ENCODE peak calls at places on chromosomes 3 and 15, in six cellular contexts. B is hypothalamus; V is endothelial cell of umbilical vein; Y is HFFc6; J is osteocyte; I is activated CD4-positive, CD25-positive, alpha-beta regulatory T cell. M is an unnamed sample.

GRCh38 chr15:68819451-68820204 is 1.1 kb downstream of the ANP32A start:
- DNase-seq in B (no peak), I (no peak), V (peak), Y (peak), J (peak), M (no peak)

GRCh38 chr15:48415036-48415886 is 84.0 kb downstream of the DUT start:
- DNase-seq in I (no peak), J (no peak), B (no peak), Y (peak), V (peak), M (no peak)

GRCh38 chr15:69893863-69894262 is 203.9 kb downstream of the TLE3 start:
- DNase-seq in V (no peak), Y (peak), I (no peak), B (peak), J (no peak), M (no peak)

GRCh38 chr3:192887047-192887446 is 30.6 kb downstream of the MB21D2 start:
- DNase-seq in Y (no peak), B (no peak), I (no peak), V (peak), J (no peak), M (no peak)

GRCh38 chr3:186277268-186277909 is 84.6 kb downstream of the DGKG start:
- DNase-seq in V (peak), J (no peak), I (no peak), Y (peak), B (no peak), M (no peak)

GRCh38 chr3:42336103-42336502 is 70.1 kb upstream of the CCK start:
- DNase-seq in V (no peak), Y (no peak), I (no peak), J (no peak), B (no peak), M (no peak)

GRCh38 chr3:64105816-64106215 is 82.5 kb upstream of the PSMD6 start:
- DNase-seq in J (no peak), I (no peak), B (no peak), V (no peak), Y (no peak), M (no peak)

GRCh38 chr15:96027501-96027900 is 303.0 kb upstream of the NR2F2 start:
- DNase-seq in I (no peak), B (no peak), J (no peak), V (no peak), Y (no peak), M (no peak)

GRCh38 chr3:73546961-73547360 is 77.8 kb downstream of the PDZRN3 start:
- DNase-seq in J (no peak), V (no peak), Y (peak), I (no peak), B (no peak), M (no peak)

GRCh38 chr15:34043391-34043790 is 4.4 kb upstream of the AVEN start:
- DNase-seq in Y (no peak), V (no peak), J (no peak), B (no peak), I (no peak), M (no peak)

GRCh38 chr3:133136114-133137041 is 98.2 kb downstream of the TMEM108 start:
- DNase-seq in J (no peak), I (no peak), V (no peak), Y (no peak), B (no peak), M (no peak)

GRCh38 chr3:119227064-119227850 is 13.4 kb downstream of the B4GALT4 start:
- DNase-seq in J (no peak), I (no peak), B (no peak), V (no peak), Y (no peak), M (no peak)

GRCh38 chr15:76330281-76330680 is 6.3 kb upstream of the ISL2 start:
- DNase-seq in Y (peak), J (peak), B (no peak), I (no peak), V (peak), M (no peak)

GRCh38 chr15:35471024-35471423 is 74.9 kb downstream of the DPH6 start:
- DNase-seq in I (no peak), B (no peak), V (no peak), J (no peak), Y (no peak), M (no peak)

GRCh38 chr3:98962189-98962930 is 60.9 kb upstream of the DCBLD2 start:
- DNase-seq in I (no peak), J (no peak), V (peak), Y (peak), B (no peak), M (peak)

GRCh38 chr15:28002867-28003266 is 96.2 kb downstream of the OCA2 start:
- DNase-seq in V (no peak), B (no peak), I (no peak), Y (no peak), J (peak), M (no peak)

GRCh38 chr3:46693038-46693896 is at the start of gene ALS2CL:
- DNase-seq in V (peak), B (peak), Y (no peak), I (peak), J (no peak), M (no peak)

GRCh38 chr15:89356634-89357298 is 22.1 kb upstream of the POLG start:
- DNase-seq in Y (no peak), V (no peak), B (no peak), J (no peak), I (no peak), M (no peak)

GRCh38 chr15:37007301-37007700 is 93.0 kb downstream of the MEIS2 start:
- DNase-seq in V (no peak), B (no peak), J (no peak), Y (no peak), I (no peak), M (no peak)

GRCh38 chr3:134373278-134373941 is 837 bp downstream of the AMOTL2 start:
- DNase-seq in I (no peak), B (peak), V (peak), J (peak), Y (peak), M (peak)

GRCh38 chr15:48086582-48086981 is 34.2 kb upstream of the SLC24A5 start:
- DNase-seq in V (no peak), B (no peak), I (no peak), Y (no peak), J (no peak), M (no peak)

GRCh38 chr15:70061696-70062270 is 35.9 kb downstream of the TLE3 start:
- DNase-seq in Y (no peak), V (no peak), B (no peak), J (no peak), I (no peak), M (no peak)

GRCh38 chr3:50010959-50011358 is 71.0 kb downstream of the RBM6 start:
- DNase-seq in I (no peak), Y (peak), V (no peak), J (no peak), B (no peak), M (no peak)

GRCh38 chr15:39153058-39153457 is 427.8 kb upstream of the THBS1 start:
- DNase-seq in I (no peak), V (no peak), Y (no peak), B (no peak), J (no peak), M (no peak)

GRCh38 chr3:158718490-158719170 is 13.6 kb downstream of the RARRES1 start:
- DNase-seq in J (no peak), V (peak), B (no peak), Y (peak), I (no peak), M (peak)

GRCh38 chr3:169812124-169812843 is 386 bp upstream of the LRRIQ4 start:
- DNase-seq in B (peak), I (no peak), V (peak), Y (peak), J (peak), M (no peak)

GRCh38 chr3:124057453-124057852 is 65.5 kb upstream of the ROPN1 start:
- DNase-seq in J (no peak), V (no peak), I (no peak), B (peak), Y (no peak), M (no peak)

GRCh38 chr3:129001817-129002572 is 891 bp downstream of the EFCC1 start:
- DNase-seq in I (no peak), V (peak), Y (no peak), J (no peak), B (no peak), M (no peak)

GRCh38 chr3:56933803-56934202 is 126.7 kb upstream of the SPATA12 start:
- DNase-seq in V (no peak), Y (no peak), B (no peak), I (no peak), J (no peak), M (no peak)

GRCh38 chr15:100495861-100496260 is 32.9 kb downstream of the CERS3 start:
- DNase-seq in I (no peak), Y (no peak), V (no peak), B (no peak), J (no peak), M (no peak)

GRCh38 chr3:128625409-128625945 is 25.1 kb downstream of the RPN1 start:
- DNase-seq in B (no peak), V (no peak), J (no peak), Y (no peak), I (no peak), M (no peak)

GRCh38 chr15:33547876-33548275 is 237.1 kb downstream of the RYR3 start:
- DNase-seq in Y (peak), I (no peak), V (peak), B (no peak), J (no peak), M (no peak)

GRCh38 chr3:33980252-33980651 is 181.8 kb downstream of the PDCD6IP start:
- DNase-seq in V (peak), Y (peak), I (no peak), J (peak), B (no peak), M (peak)

GRCh38 chr3:70840106-70840870 is 527.9 kb upstream of the MDFIC2 start:
- DNase-seq in Y (no peak), I (no peak), B (no peak), V (peak), J (no peak), M (no peak)

GRCh38 chr3:132245547-132245946 is 71.7 kb upstream of the ACP3 start:
- DNase-seq in B (no peak), Y (no peak), J (no peak), V (no peak), I (no peak), M (no peak)

GRCh38 chr3:65758871-65759598 is 279.7 kb downstream of the MAGI1 start:
- DNase-seq in B (no peak), V (no peak), Y (no peak), J (no peak), I (no peak), M (no peak)